ENCODE peak calls at places on chromosomes 5 and 9, in six cellular contexts. U is fibroblast of the aortic adventitia, O is BE2C, B is dorsolateral prefrontal cortex, Q is BJ, H is left ventricle myocardium inferior. K is an unnamed sample.

GRCh38 chr5:72325566-72326297 is 5.6 kb downstream of the PTCD2 start:
- DNase-seq in U (peak), O (no peak), B (no peak), Q (peak), H (no peak), K (peak)

GRCh38 chr9:131835132-131835910 is 95.4 kb upstream of the RAPGEF1 start:
- DNase-seq in Q (no peak), U (no peak), H (no peak), O (no peak), B (peak), K (no peak)

GRCh38 chr9:33263131-33263935 is 1.2 kb downstream of the BAG1 start:
- DNase-seq in O (peak), H (no peak), Q (no peak), B (no peak), U (peak), K (peak)

GRCh38 chr5:174086751-174087150 is 41.2 kb downstream of the NSG2 start:
- DNase-seq in B (no peak), Q (peak), O (no peak), H (no peak), U (no peak), K (peak)

GRCh38 chr5:124402144-124402581 is 344.3 kb downstream of the ZNF608 start:
- DNase-seq in O (no peak), H (no peak), U (peak), Q (peak), B (no peak), K (peak)

GRCh38 chr9:22052376-22052945 is 43.4 kb upstream of the CDKN2B start:
- DNase-seq in Q (peak), O (no peak), U (peak), B (no peak), H (no peak), K (peak)

GRCh38 chr9:12775373-12775962 is 648 bp downstream of the LURAP1L start:
- DNase-seq in H (peak), B (peak), U (no peak), O (peak), Q (no peak), K (no peak)

GRCh38 chr5:147782053-147783028 is at the start of gene JAKMIP2:
- DNase-seq in B (peak), O (peak), H (peak), Q (no peak), U (peak), K (peak)

GRCh38 chr5:138470322-138471285 is 5.3 kb downstream of the EGR1 start:
- DNase-seq in O (no peak), U (peak), Q (no peak), H (no peak), B (no peak), K (no peak)

GRCh38 chr5:151758430-151759241 is at the start of gene ATOX1:
- DNase-seq in U (peak), B (peak), H (peak), Q (no peak), O (peak), K (peak)

GRCh38 chr5:134614461-134615085 is 18.1 kb downstream of the SAR1B start:
- DNase-seq in U (no peak), O (no peak), Q (no peak), H (no peak), B (no peak), K (peak)

GRCh38 chr9:113298924-113299770 is 4.0 kb downstream of the RNF183 start:
- DNase-seq in B (no peak), Q (no peak), H (no peak), O (no peak), U (no peak), K (no peak)

GRCh38 chr5:73336366-73336765 is 112.2 kb downstream of the FOXD1 start:
- DNase-seq in O (no peak), B (no peak), H (no peak), U (peak), Q (no peak), K (no peak)

GRCh38 chr9:6757132-6757987 is at the start of gene KDM4C:
- DNase-seq in B (peak), O (peak), U (peak), Q (peak), H (peak), K (peak)

GRCh38 chr5:132203464-132203818 is 24.2 kb downstream of the P4HA2 start:
- DNase-seq in Q (no peak), O (no peak), U (no peak), H (no peak), B (no peak), K (peak)

GRCh38 chr9:83536332-83536731 is 1.9 kb downstream of the FRMD3 start:
- DNase-seq in O (no peak), Q (no peak), H (no peak), U (no peak), B (no peak), K (no peak)
- H3K4me3 ChIP-seq in O (peak), Q (no peak), H (peak), U (no peak), B (no peak), K (no peak)

GRCh38 chr9:134370638-134371037 is 44.4 kb downstream of the RXRA start:
- DNase-seq in Q (no peak), U (no peak), B (no peak), O (no peak), H (no peak), K (no peak)

GRCh38 chr9:134373269-134373668 is 47.0 kb downstream of the RXRA start:
- DNase-seq in H (no peak), O (no peak), U (no peak), Q (no peak), B (no peak), K (no peak)

GRCh38 chr9:134370213-134370492 is 43.9 kb downstream of the RXRA start:
- DNase-seq in H (no peak), B (no peak), O (no peak), Q (no peak), U (no peak), K (no peak)

GRCh38 chr9:134372621-134373267 is 46.5 kb downstream of the RXRA start:
- DNase-seq in O (no peak), Q (no peak), B (no peak), H (peak), U (peak), K (peak)

GRCh38 chr9:134371731-134372130 is 45.5 kb downstream of the RXRA start:
- DNase-seq in B (no peak), Q (no peak), U (no peak), H (peak), O (no peak), K (peak)
- TF ChIP-seq CTCF in B (no peak), Q (no peak), U (no peak), H (no peak), O (no peak), K (no peak)

DNA sequence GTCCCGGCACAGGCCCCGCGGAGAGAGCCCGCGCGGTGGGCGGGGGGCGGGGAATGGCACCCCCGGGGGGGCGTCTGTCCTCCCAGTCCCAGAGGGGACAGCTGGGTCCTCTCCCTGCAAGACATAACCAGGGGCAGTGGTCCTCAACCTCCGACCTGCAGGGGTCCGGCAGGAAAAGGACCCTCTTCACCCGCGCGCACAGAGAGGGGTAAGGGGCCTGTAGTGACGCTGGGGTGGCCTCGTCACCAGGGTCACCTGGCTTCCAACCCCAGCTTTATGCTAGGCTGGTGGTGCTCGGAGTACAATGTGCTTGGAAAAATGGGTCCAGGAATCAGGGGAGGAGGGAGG is 34.2 kb downstream of the LHX2 start:
- DNase-seq in U (no peak), B (no peak), O (no peak), Q (no peak), H (no peak), K (no peak)
- H3K4me3 ChIP-seq in U (no peak), B (peak), O (peak), Q (peak), H (peak), K (no peak)

GRCh38 chr9:100999914-101000540 is 28.5 kb upstream of the PLPPR1 start:
- DNase-seq in O (no peak), B (no peak), H (no peak), Q (no peak), U (no peak), K (no peak)

GRCh38 chr9:101005248-101005647 is 23.3 kb upstream of the PLPPR1 start:
- DNase-seq in B (no peak), O (no peak), H (no peak), Q (no peak), U (no peak), K (no peak)
- TF ChIP-seq CTCF in B (no peak), O (no peak), H (no peak), Q (no peak), U (no peak), K (no peak)

GRCh38 chr9:90029996-90030395 is 425.2 kb downstream of the GADD45G start:
- DNase-seq in O (no peak), H (no peak), Q (no peak), B (no peak), U (no peak), K (no peak)

GRCh38 chr9:90025816-90026215 is 421.0 kb downstream of the GADD45G start:
- DNase-seq in H (no peak), B (no peak), Q (no peak), U (no peak), O (no peak), K (peak)

GRCh38 chr9:90024823-90025222 is 420.0 kb downstream of the GADD45G start:
- DNase-seq in U (no peak), B (no peak), H (peak), Q (no peak), O (no peak), K (no peak)

GRCh38 chr9:90024419-90024818 is 419.6 kb downstream of the GADD45G start:
- DNase-seq in U (no peak), Q (no peak), B (no peak), O (no peak), H (no peak), K (no peak)

DNA sequence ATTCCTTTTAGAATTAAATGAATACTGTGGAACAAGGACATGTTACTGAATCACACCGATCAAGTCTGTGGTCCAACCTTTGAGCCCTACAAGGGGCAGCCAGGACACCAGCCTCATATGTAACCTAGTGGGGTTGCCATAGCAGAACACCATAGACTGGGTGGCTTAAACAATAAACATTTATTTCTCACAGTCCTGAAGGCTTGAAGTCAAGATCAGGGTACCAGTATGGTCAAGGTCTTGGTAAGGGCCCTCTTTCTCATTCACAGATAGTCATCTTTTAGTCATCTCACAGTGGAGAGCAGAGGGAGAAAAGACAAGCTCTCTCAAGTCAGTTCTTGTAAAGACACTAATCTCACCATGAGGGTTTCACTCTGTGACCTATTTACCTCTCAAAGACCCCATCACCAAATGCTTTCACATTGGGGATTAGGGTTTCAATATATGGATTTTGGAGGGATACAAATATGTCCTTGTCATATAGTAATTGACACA is 422.5 kb downstream of the GADD45G start:
- DNase-seq in O (no peak), U (no peak), B (no peak), Q (no peak), H (no peak), K (no peak)
- H3K4me3 ChIP-seq in O (no peak), U (no peak), B (no peak), Q (no peak), H (no peak), K (no peak)